ENCODE peak calls at places on chromosomes 2 and 18, in seven cellular contexts. B, M, O, R, T, S and A are unnamed samples.

GRCh38 chr2:238498188-238498587 is 71.5 kb downstream of the ASB1 start:
- DNase-seq in B (no peak), M (no peak), O (peak), R (no peak), T (no peak), S (no peak), A (no peak)

GRCh38 chr2:171056307-171056706 is 104.4 kb downstream of the TLK1 start:
- DNase-seq in B (no peak), M (no peak), O (no peak), R (no peak), T (no peak), S (no peak), A (no peak)

GRCh38 chr2:149221898-149222297 is 108.5 kb upstream of the LYPD6 start:
- DNase-seq in B (no peak), M (no peak), O (no peak), R (no peak), T (no peak), S (no peak), A (no peak)

GRCh38 chr18:78587096-78587495 is 392.5 kb upstream of the SALL3 start:
- DNase-seq in B (peak), M (no peak), O (no peak), R (no peak), T (no peak), S (no peak), A (no peak)

GRCh38 chr2:72116081-72116533 is 31.6 kb downstream of the CYP26B1 start:
- DNase-seq in B (no peak), M (peak), O (peak), R (no peak), T (no peak), S (no peak), A (no peak)

GRCh38 chr2:180012523-180012922 is 5.4 kb upstream of the CWC22 start:
- DNase-seq in B (peak), M (no peak), O (no peak), R (no peak), T (no peak), S (peak), A (no peak)

GRCh38 chr2:230153390-230153976 is 66.3 kb downstream of the SP110 start:
- DNase-seq in B (no peak), M (no peak), O (no peak), R (peak), T (no peak), S (no peak), A (no peak)

GRCh38 chr2:17133052-17133671 is 385.1 kb downstream of the RAD51AP2 start:
- DNase-seq in B (no peak), M (no peak), O (no peak), R (no peak), T (no peak), S (no peak), A (no peak)

GRCh38 chr18:48059363-48060109 is 129.1 kb upstream of the SMAD2 start:
- DNase-seq in B (no peak), M (no peak), O (no peak), R (peak), T (no peak), S (no peak), A (no peak)

GRCh38 chr18:58046087-58046793 is 2.2 kb downstream of the NEDD4L start:
- DNase-seq in B (no peak), M (no peak), O (no peak), R (peak), T (no peak), S (no peak), A (no peak)

GRCh38 chr2:201232125-201232815 is 28.1 kb upstream of the CASP8 start:
- DNase-seq in B (peak), M (peak), O (peak), R (peak), T (peak), S (peak), A (peak)

GRCh38 chr2:188322569-188323531 is 31.2 kb downstream of the GULP1 start:
- DNase-seq in B (no peak), M (no peak), O (no peak), R (peak), T (no peak), S (peak), A (no peak)

GRCh38 chr2:235724964-235725603 is 231.2 kb downstream of the AGAP1 start:
- DNase-seq in B (no peak), M (no peak), O (no peak), R (no peak), T (no peak), S (peak), A (no peak)

GRCh38 chr18:70337139-70337972 is 48.5 kb downstream of the SOCS6 start:
- DNase-seq in B (peak), M (peak), O (peak), R (peak), T (no peak), S (peak), A (no peak)

GRCh38 chr2:17272649-17273048 is 245.6 kb downstream of the RAD51AP2 start:
- DNase-seq in B (no peak), M (no peak), O (no peak), R (no peak), T (no peak), S (no peak), A (no peak)

GRCh38 chr2:240917684-240918257 is 11.6 kb downstream of the CROCC2 start:
- DNase-seq in B (no peak), M (no peak), O (no peak), R (no peak), T (no peak), S (no peak), A (no peak)

GRCh38 chr18:7514796-7515440 is 52.2 kb upstream of the PTPRM start:
- DNase-seq in B (no peak), M (no peak), O (no peak), R (peak), T (no peak), S (no peak), A (no peak)

GRCh38 chr2:102061962-102062795 is 70.4 kb downstream of the IL1R2 start:
- DNase-seq in B (no peak), M (no peak), O (no peak), R (no peak), T (no peak), S (peak), A (no peak)
- H3K27ac ChIP-seq in B (no peak), M (peak), O (peak), R (peak), T (peak), S (peak), A (no peak)

GRCh38 chr2:165778653-165779451 is 15.2 kb downstream of the GALNT3 start:
- DNase-seq in B (no peak), M (no peak), O (no peak), R (no peak), T (no peak), S (no peak), A (no peak)
- TF ChIP-seq CTCF in B (no peak), M (peak), O (peak), R (peak), T (no peak), S (peak), A (no peak)

GRCh38 chr2:178072000-178072382 is 586 bp downstream of the PDE11A start:
- DNase-seq in B (no peak), M (no peak), O (no peak), R (no peak), T (no peak), S (no peak), A (no peak)
- H3K27ac ChIP-seq in B (no peak), M (peak), O (peak), R (no peak), T (no peak), S (no peak), A (no peak)

GRCh38 chr2:228688007-228688645 is 506.6 kb upstream of the SPHKAP start:
- DNase-seq in B (no peak), M (no peak), O (no peak), R (peak), T (no peak), S (peak), A (no peak)
- TF ChIP-seq CTCF in B (no peak), M (no peak), O (no peak), R (no peak), T (no peak), S (no peak), A (no peak)